ENCODE peak calls at places on chromosome 2, in seven cellular contexts. X is stomach, A is AG04450, T is brain microvascular endothelial cell, L is AG09309, M is BJ, V is coronary artery. W is an unnamed sample.

GRCh38 chr2:232741972-232742371 is 34.4 kb downstream of the KCNJ13 start:
- DNase-seq in X (no peak), A (no peak), T (no peak), L (no peak), M (no peak), V (no peak), W (no peak)

GRCh38 chr2:179263460-179264237 is 983 bp downstream of the SESTD1 start:
- DNase-seq in X (peak; percentile 44), A (no peak), T (peak; percentile 66), L (no peak), M (no peak), V (peak; percentile 86), W (no peak)

GRCh38 chr2:215536476-215536875 is 100.6 kb upstream of the FN1 start:
- DNase-seq in X (no peak), A (no peak), T (no peak), L (no peak), M (no peak), V (no peak), W (no peak)

GRCh38 chr2:226136739-226137138 is 662.9 kb downstream of the IRS1 start:
- DNase-seq in X (no peak), A (no peak), T (no peak), L (no peak), M (no peak), V (no peak), W (no peak)

GRCh38 chr2:171723724-171724683 is 36.7 kb downstream of the DYNC1I2 start:
- DNase-seq in X (peak; percentile 41), A (no peak), T (peak; percentile 22), L (no peak), M (no peak), V (no peak), W (no peak)

GRCh38 chr2:226483745-226484619 is 315.6 kb downstream of the IRS1 start:
- DNase-seq in X (no peak), A (no peak), T (peak; percentile 50), L (no peak), M (peak; percentile 63), V (no peak), W (no peak)

GRCh38 chr2:217691920-217692666 is 310.7 kb downstream of the TNS1 start:
- DNase-seq in X (no peak), A (no peak), T (no peak), L (no peak), M (no peak), V (peak; percentile 87), W (no peak)

GRCh38 chr2:191230174-191230573 is 15.0 kb upstream of the MYO1B start:
- DNase-seq in X (no peak), A (no peak), T (peak; percentile 96), L (peak; percentile 81), M (peak; percentile 89), V (no peak), W (peak; percentile 81)

GRCh38 chr2:171310889-171311288 is 122.9 kb downstream of the METTL8 start:
- DNase-seq in X (no peak), A (no peak), T (no peak), L (no peak), M (no peak), V (no peak), W (no peak)

GRCh38 chr2:102106133-102106556 is 36.4 kb upstream of the IL1R1 start:
- DNase-seq in X (no peak), A (no peak), T (peak; percentile 85), L (peak; percentile 33), M (no peak), V (no peak), W (no peak)

GRCh38 chr2:236338495-236339184 is 74.4 kb upstream of the ASB18 start:
- DNase-seq in X (no peak), A (no peak), T (peak; percentile 50), L (no peak), M (no peak), V (no peak), W (peak; percentile 2)

GRCh38 chr2:148876589-148877402 is 1.8 kb downstream of the KIF5C start:
- DNase-seq in X (peak; percentile 27), A (no peak), T (no peak), L (no peak), M (no peak), V (no peak), W (peak; percentile 9)

GRCh38 chr2:170162261-170162612 is 15.7 kb upstream of the MYO3B start:
- DNase-seq in X (no peak), A (no peak), T (no peak), L (no peak), M (peak; percentile 18), V (no peak), W (peak; percentile 48)

GRCh38 chr2:190961918-190962487 is 52.0 kb downstream of the STAT1 start:
- DNase-seq in X (no peak), A (no peak), T (no peak), L (no peak), M (no peak), V (no peak), W (no peak)

GRCh38 chr2:149036507-149037293 is 1.8 kb upstream of the LYPD6B start:
- DNase-seq in X (no peak), A (no peak), T (no peak), L (no peak), M (no peak), V (no peak), W (no peak)

GRCh38 chr2:204072443-204073324 is 136.1 kb downstream of the ICOS start:
- DNase-seq in X (no peak), A (no peak), T (peak; percentile 10), L (no peak), M (no peak), V (no peak), W (no peak)

GRCh38 chr2:165707088-165707487 is 87.0 kb downstream of the GALNT3 start:
- DNase-seq in X (no peak), A (no peak), T (no peak), L (no peak), M (no peak), V (no peak), W (no peak)

GRCh38 chr2:20422679-20423271 is 24.1 kb upstream of the RHOB start:
- DNase-seq in X (no peak), A (no peak), T (no peak), L (no peak), M (no peak), V (peak; percentile 73), W (no peak)

DNA sequence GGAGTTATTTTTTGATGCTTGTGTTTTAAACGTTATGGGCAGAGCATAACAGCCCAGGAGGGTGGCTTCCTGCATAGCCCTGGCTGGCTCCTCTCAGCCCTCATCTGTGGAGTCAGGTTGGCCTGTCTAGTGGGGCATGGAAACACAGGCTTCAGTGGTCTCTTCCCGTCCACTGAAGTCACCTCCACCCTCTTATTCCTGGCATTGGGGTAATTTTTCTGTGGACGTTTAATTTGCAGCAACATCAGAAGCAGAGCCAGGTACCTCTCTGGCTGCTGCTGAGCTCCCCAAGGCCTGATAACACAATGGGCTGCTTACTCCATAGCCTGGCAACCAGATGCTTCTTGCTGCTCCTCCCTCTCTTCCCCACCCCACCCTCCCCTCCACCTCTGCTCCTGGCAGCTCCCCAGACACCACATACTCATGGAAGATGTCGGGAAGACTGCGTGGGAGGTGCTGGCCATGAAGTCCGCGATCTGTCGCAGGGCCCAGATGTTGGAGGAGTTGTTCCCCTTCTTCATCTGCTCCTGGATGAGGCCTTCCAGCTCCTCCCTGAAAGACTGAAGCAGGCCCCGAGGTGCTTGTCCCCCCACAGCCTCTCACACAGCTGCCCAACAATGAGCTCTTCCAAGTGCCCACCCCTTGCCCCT is 64.0 kb downstream of the ADD2 start:
- DNase-seq in X (peak; percentile 16), A (no peak), T (no peak), L (no peak), M (no peak), V (peak; percentile 65), W (no peak)
- H3K4me3 ChIP-seq in X (no peak overlapping the region), A (no peak overlapping the region), T (no peak overlapping the region), L (no peak overlapping the region), M (no peak overlapping the region), V (no peak overlapping the region), W (no peak overlapping the region)

DNA sequence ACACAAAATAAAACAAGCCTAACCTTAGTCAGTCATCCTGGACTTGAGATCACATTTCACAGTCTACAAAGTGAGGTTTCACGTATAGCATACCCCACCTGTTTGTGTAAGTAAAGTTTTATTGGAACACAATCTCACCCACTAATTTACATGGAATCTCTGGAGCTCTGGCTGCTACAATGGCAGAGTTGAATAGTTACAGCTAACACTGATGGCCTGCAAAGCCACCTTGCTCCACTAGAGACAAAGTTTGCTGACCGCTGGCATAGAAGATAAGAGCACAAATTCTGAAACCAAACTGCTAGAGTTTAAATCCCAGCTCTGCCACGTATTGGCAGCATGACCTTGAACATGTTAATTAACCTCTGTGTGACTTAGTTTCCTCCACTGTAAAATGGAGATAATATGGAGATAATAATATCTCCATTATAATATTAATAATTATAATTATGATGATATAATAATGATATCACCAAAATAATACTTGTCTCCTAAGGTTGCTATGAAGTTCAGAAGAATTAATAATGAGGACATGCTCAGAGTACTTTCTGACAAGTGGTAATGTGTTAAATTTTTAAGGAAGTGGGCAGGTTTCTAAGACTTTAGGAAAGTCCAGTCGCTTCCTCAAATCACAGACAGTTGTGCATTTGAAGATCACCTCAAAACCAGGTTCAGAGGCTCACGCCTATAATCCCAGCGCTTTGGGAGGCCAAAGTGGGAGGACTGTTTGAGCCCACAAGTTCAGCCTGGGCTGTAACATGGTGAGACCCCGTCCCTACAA is 204.6 kb downstream of the SH3RF3 start:
- DNase-seq in X (no peak), A (no peak), T (peak; percentile 24), L (no peak), M (no peak), V (no peak), W (no peak)
- TF ChIP-seq CTCF in X (peak; percentile 16), A (peak; percentile 61), T (peak; percentile 66), L (peak; percentile 40), M (peak; percentile 41), V (no peak), W (peak; percentile 46)

GRCh38 chr2:12506846-12507245 is 209.9 kb upstream of the TRIB2 start:
- DNase-seq in X (no peak), A (no peak), T (no peak), L (no peak), M (no peak), V (no peak), W (peak; percentile 25)

GRCh38 chr2:12501469-12502147 is 215.1 kb upstream of the TRIB2 start:
- DNase-seq in X (no peak), A (no peak), T (no peak), L (no peak), M (no peak), V (no peak), W (no peak)

GRCh38 chr2:12502759-12503158 is 214.0 kb upstream of the TRIB2 start:
- DNase-seq in X (no peak), A (no peak), T (no peak), L (peak; percentile 77), M (no peak), V (no peak), W (no peak)

GRCh38 chr2:12507295-12507694 is 209.4 kb upstream of the TRIB2 start:
- DNase-seq in X (no peak), A (no peak), T (no peak), L (peak; percentile 95), M (peak; percentile 86), V (no peak), W (peak; percentile 97)

GRCh38 chr2:12504443-12504842 is 212.3 kb upstream of the TRIB2 start:
- DNase-seq in X (no peak), A (no peak), T (peak; percentile 31), L (peak; percentile 32), M (no peak), V (no peak), W (no peak)
- H3K4me3 ChIP-seq in X (no peak overlapping the region), A (no peak overlapping the region), T (no peak overlapping the region), L (no peak overlapping the region), M (no peak overlapping the region), V (no peak overlapping the region), W (no peak overlapping the region)

DNA sequence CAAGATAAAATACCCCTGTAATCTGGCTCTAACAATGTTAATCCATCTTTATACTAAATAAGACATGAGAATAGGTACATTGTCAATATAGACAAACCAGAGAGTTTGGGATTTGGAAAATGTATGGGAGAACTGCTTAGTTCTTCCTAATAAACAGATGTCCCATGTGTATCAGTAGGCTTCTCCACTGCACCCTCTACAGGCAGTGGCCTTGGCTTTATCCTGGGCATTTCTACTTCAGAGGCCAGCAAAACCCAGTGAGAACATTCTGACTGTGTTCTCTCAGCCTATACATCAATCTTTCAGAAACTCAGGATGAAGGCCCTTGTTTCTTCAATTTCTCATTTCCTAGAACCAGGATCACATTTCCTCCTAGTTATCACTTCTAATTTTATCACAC is 1167.5 kb upstream of the ACVR2A start:
- DNase-seq in X (no peak), A (no peak), T (no peak), L (no peak), M (no peak), V (no peak), W (no peak)
- TF ChIP-seq CTCF in X (no peak), A (peak; percentile 23), T (peak; percentile 47), L (no peak), M (peak; percentile 36), V (no peak), W (no peak)

W was measured in kidney epithelial cell.